ENCODE peak calls at places on chromosomes 3 and 15, in six cellular contexts. J is OCI-LY7, R is neural progenitor cell, M is MM.1S, G is PC-3, H is HCT116. K is an unnamed sample.

GRCh38 chr3:4816718-4817117 is 162.5 kb upstream of the BHLHE40 start:
- DNase-seq in H (no peak), G (no peak), R (no peak), J (no peak), M (no peak), K (no peak)

GRCh38 chr3:192571197-192571791 is 156.0 kb downstream of the FGF12 start:
- DNase-seq in G (peak; percentile 70), H (no peak), M (no peak), J (no peak), R (no peak), K (no peak)

GRCh38 chr3:4866841-4867240 is 112.4 kb upstream of the BHLHE40 start:
- DNase-seq in G (peak; percentile 29), J (no peak), M (no peak), R (no peak), H (no peak), K (peak; percentile 51)

GRCh38 chr3:160133757-160134156 is 91.5 kb upstream of the C3orf80 start:
- DNase-seq in J (no peak), R (peak; percentile 11), H (peak; percentile 40), G (peak; percentile 62), M (no peak), K (no peak)

GRCh38 chr15:23881299-23881698 is 194.2 kb upstream of the NDN start:
- DNase-seq in R (no peak), H (no peak), G (no peak), M (no peak), J (no peak), K (no peak)

GRCh38 chr3:112297714-112298113 is 3.7 kb upstream of the SLC9C1 start:
- DNase-seq in H (no peak), R (no peak), M (peak; percentile 85), G (no peak), J (peak; percentile 74), K (no peak)

GRCh38 chr3:56826831-56827722 is 25.3 kb upstream of the ARHGEF3 start:
- DNase-seq in G (peak; percentile 43), H (no peak), R (no peak), J (no peak), M (no peak), K (no peak)

GRCh38 chr3:111617912-111618601 is 22.9 kb upstream of the ZBED2 start:
- DNase-seq in G (peak; percentile 61), R (no peak), J (no peak), H (no peak), M (no peak), K (no peak)

GRCh38 chr3:46463868-46464241 is 850 bp downstream of the LTF start:
- DNase-seq in H (no peak), R (no peak), M (no peak), J (no peak), G (no peak), K (no peak)

GRCh38 chr3:61802772-61803171 is 241.4 kb downstream of the PTPRG start:
- DNase-seq in J (no peak), R (no peak), G (no peak), H (no peak), M (no peak), K (no peak)

GRCh38 chr15:81087121-81087520 is 46.9 kb upstream of the CFAP161 start:
- DNase-seq in J (no peak), G (no peak), M (no peak), H (no peak), R (no peak), K (no peak)

GRCh38 chr15:85097706-85098105 is 116.0 kb downstream of the PDE8A start:
- DNase-seq in J (no peak), R (no peak), M (no peak), G (peak; percentile 23), H (no peak), K (peak; percentile 23)

GRCh38 chr3:155805204-155805801 is 775 bp downstream of the C3orf33 start:
- DNase-seq in H (peak; percentile 12), J (no peak), M (peak; percentile 27), R (peak; percentile 5), G (peak; percentile 48), K (no peak)

GRCh38 chr3:29128004-29128403 is 152.9 kb upstream of the RBMS3 start:
- DNase-seq in J (no peak), M (no peak), G (no peak), R (peak; percentile 11), H (no peak), K (no peak)

GRCh38 chr15:91290553-91290952 is 190.5 kb downstream of the SV2B start:
- DNase-seq in R (no peak), H (no peak), M (no peak), J (no peak), G (no peak), K (no peak)

GRCh38 chr3:72907851-72908620 is 20.2 kb downstream of the GXYLT2 start:
- DNase-seq in J (no peak), R (no peak), M (no peak), H (no peak), G (peak; percentile 60), K (peak; percentile 36)

GRCh38 chr3:64264491-64265109 is 39.3 kb upstream of the PRICKLE2 start:
- DNase-seq in G (peak; percentile 1), M (no peak), J (no peak), H (no peak), R (no peak), K (no peak)

GRCh38 chr3:94291686-94292085 is 228.8 kb downstream of the NSUN3 start:
- DNase-seq in J (no peak), R (no peak), M (no peak), H (no peak), G (no peak), K (no peak)

GRCh38 chr3:185825639-185826481 is 1.0 kb upstream of the IGF2BP2 start:
- DNase-seq in H (no peak), R (peak; percentile 72), J (peak; percentile 1), G (peak; percentile 64), M (peak; percentile 83), K (peak; percentile 66)

GRCh38 chr3:46674031-46674592 is 19.4 kb downstream of the ALS2CL start:
- DNase-seq in M (no peak), H (no peak), R (no peak), J (peak; percentile 24), G (no peak), K (no peak)

GRCh38 chr3:2153047-2153446 is 54.4 kb downstream of the CNTN4 start:
- DNase-seq in J (no peak), G (no peak), H (no peak), M (no peak), R (no peak), K (no peak)

GRCh38 chr15:38532728-38533127 is 31.9 kb downstream of the RASGRP1 start:
- DNase-seq in R (no peak), H (no peak), G (no peak), M (no peak), J (no peak), K (no peak)

GRCh38 chr3:78969483-78969882 is 798.3 kb downstream of the ROBO1 start:
- DNase-seq in M (no peak), G (no peak), R (no peak), H (no peak), J (no peak), K (no peak)

GRCh38 chr15:37791693-37792092 is 142.7 kb upstream of the TMCO5A start:
- DNase-seq in R (no peak), H (no peak), J (no peak), M (no peak), G (no peak), K (no peak)

GRCh38 chr3:36058404-36059035 is 321.8 kb upstream of the STAC start:
- DNase-seq in H (no peak), R (no peak), M (no peak), G (peak; percentile 58), J (no peak), K (no peak)

GRCh38 chr3:52892625-52893311 is 4.6 kb downstream of the STIMATE start:
- DNase-seq in H (no peak), M (peak; percentile 57), G (no peak), J (no peak), R (no peak), K (no peak)
- H3K4me2 ChIP-seq in H (no peak overlapping the region), M (peak overlapping the region; percentile 53), G (no peak overlapping the region), J (peak overlapping the region; percentile 23), R (no peak overlapping the region), K (peak overlapping the region; percentile 51)

GRCh38 chr3:115330406-115330805 is 183.3 kb upstream of the ZBTB20 start:
- DNase-seq in M (no peak), R (no peak), G (peak; percentile 41), H (no peak), J (no peak), K (no peak)
- TF ChIP-seq EZH2phosphoT487 in M (no peak), R (no peak), G (no peak), H (no peak), J (no peak), K (no peak)

GRCh38 chr3:66298591-66298990 is 77.8 kb downstream of the SLC25A26 start:
- DNase-seq in J (peak; percentile 34), R (no peak), G (no peak), H (no peak), M (peak; percentile 18), K (no peak)

GRCh38 chr3:66299893-66300292 is 79.1 kb downstream of the SLC25A26 start:
- DNase-seq in H (no peak), J (no peak), G (no peak), R (no peak), M (no peak), K (no peak)

GRCh38 chr3:66297260-66297863 is 76.6 kb downstream of the SLC25A26 start:
- DNase-seq in G (no peak), H (no peak), M (no peak), J (no peak), R (no peak), K (no peak)

GRCh38 chr3:66302288-66302687 is 81.5 kb downstream of the SLC25A26 start:
- DNase-seq in G (no peak), J (peak; percentile 26), H (no peak), R (no peak), M (no peak), K (no peak)

GRCh38 chr3:66297917-66298316 is 77.1 kb downstream of the SLC25A26 start:
- DNase-seq in H (no peak), M (no peak), G (no peak), R (no peak), J (no peak), K (no peak)
- H3K4me2 ChIP-seq in H (no peak overlapping the region), M (no peak overlapping the region), G (no peak overlapping the region), R (no peak overlapping the region), J (peak overlapping the region; percentile 54), K (no peak overlapping the region)

DNA sequence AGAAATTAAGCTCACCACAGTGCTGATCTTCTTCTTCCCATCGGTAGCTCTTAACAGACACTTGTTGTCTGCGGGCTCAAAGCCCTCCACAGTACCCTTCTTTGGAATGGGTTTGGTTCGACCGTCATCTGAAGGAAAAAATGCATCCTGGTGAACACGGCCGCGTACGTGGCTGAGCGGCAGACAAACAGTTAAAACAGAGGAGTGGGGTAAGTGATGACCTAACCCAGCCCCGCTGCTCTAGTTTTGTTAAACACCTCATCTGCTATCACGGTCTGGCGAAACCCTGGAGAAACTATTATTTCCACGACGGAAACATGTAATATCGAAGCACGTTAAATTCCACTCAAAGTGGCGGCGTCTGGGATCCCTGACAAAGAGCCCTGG is 721 bp downstream of the SRP14 start:
- DNase-seq in R (no peak), J (no peak), G (peak; percentile 19), H (no peak), M (no peak), K (no peak)
- TF ChIP-seq EZH2phosphoT487 in R (no peak), J (no peak), G (no peak), H (no peak), M (no peak), K (no peak)

GRCh38 chr3:100175637-100176250 is 61.4 kb upstream of the FILIP1L start:
- DNase-seq in H (no peak), G (no peak), M (no peak), R (peak; percentile 23), J (no peak), K (no peak)
- H3K4me2 ChIP-seq in H (no peak overlapping the region), G (no peak overlapping the region), M (no peak overlapping the region), R (no peak overlapping the region), J (no peak overlapping the region), K (no peak overlapping the region)